ENCODE peak calls at places on chromosomes 5 and 9, in seven cellular contexts. V is uterus, Q is Peyer's patch, P is upper lobe of left lung, Y is vagina, G is tibial nerve, D is ovary. M is an unnamed sample.

GRCh38 chr9:20898885-20899554 is 132.4 kb downstream of the HACD4 start:
- DNase-seq in V (no peak), Q (no peak), P (no peak), Y (no peak), G (no peak), D (no peak), M (no peak)

GRCh38 chr5:95923918-95924559 is 37.6 kb downstream of the ELL2 start:
- DNase-seq in V (no peak), Q (no peak), P (no peak), Y (no peak), G (no peak), D (no peak), M (no peak)

GRCh38 chr5:170100051-170100943 is 5.4 kb upstream of the FOXI1 start:
- DNase-seq in V (peak), Q (peak), P (no peak), Y (no peak), G (peak), D (peak), M (peak)

GRCh38 chr9:93667627-93668026 is 91.2 kb downstream of the PHF2 start:
- DNase-seq in V (no peak), Q (peak), P (no peak), Y (no peak), G (no peak), D (no peak), M (peak)

GRCh38 chr5:83608122-83608521 is 112.5 kb downstream of the HAPLN1 start:
- DNase-seq in V (no peak), Q (no peak), P (no peak), Y (no peak), G (peak), D (no peak), M (no peak)

GRCh38 chr9:14380061-14380836 is 66.3 kb upstream of the NFIB start:
- DNase-seq in V (no peak), Q (no peak), P (no peak), Y (no peak), G (no peak), D (no peak), M (no peak)

GRCh38 chr9:124812401-124813016 is 35.6 kb downstream of the OLFML2A start:
- DNase-seq in V (peak), Q (peak), P (no peak), Y (no peak), G (peak), D (peak), M (no peak)

GRCh38 chr9:104914458-104914857 is 13.5 kb downstream of the ABCA1 start:
- DNase-seq in V (no peak), Q (no peak), P (no peak), Y (no peak), G (no peak), D (no peak), M (no peak)

GRCh38 chr5:174166231-174167079 is 120.9 kb downstream of the NSG2 start:
- DNase-seq in V (no peak), Q (no peak), P (no peak), Y (no peak), G (no peak), D (no peak), M (no peak)

GRCh38 chr5:96565843-96566242 is 96.3 kb upstream of the CAST start:
- DNase-seq in V (no peak), Q (no peak), P (no peak), Y (no peak), G (no peak), D (no peak), M (no peak)

GRCh38 chr5:62322484-62322883 is 16.5 kb downstream of the KIF2A start:
- DNase-seq in V (no peak), Q (no peak), P (no peak), Y (no peak), G (no peak), D (no peak), M (no peak)

GRCh38 chr9:126756876-126757415 is 47.9 kb upstream of the ZBTB43 start:
- DNase-seq in V (no peak), Q (no peak), P (no peak), Y (no peak), G (no peak), D (no peak), M (no peak)

GRCh38 chr5:16573401-16573800 is 43.4 kb downstream of the RETREG1 start:
- DNase-seq in V (no peak), Q (peak), P (no peak), Y (no peak), G (no peak), D (no peak), M (no peak)

GRCh38 chr9:94812343-94812742 is 85.8 kb downstream of the AOPEP start:
- DNase-seq in V (no peak), Q (no peak), P (no peak), Y (no peak), G (no peak), D (no peak), M (no peak)

GRCh38 chr5:85576666-85577065 is 1041.1 kb upstream of the COX7C start:
- DNase-seq in V (no peak), Q (no peak), P (no peak), Y (no peak), G (no peak), D (no peak), M (no peak)

GRCh38 chr9:129989362-129989708 is 53.7 kb downstream of the FNBP1 start:
- DNase-seq in V (no peak), Q (no peak), P (no peak), Y (no peak), G (no peak), D (no peak), M (no peak)

GRCh38 chr5:56815657-56816545 is 552 bp downstream of the MAP3K1 start:
- DNase-seq in V (peak), Q (peak), P (no peak), Y (no peak), G (no peak), D (peak), M (no peak)

GRCh38 chr5:150789943-150790611 is 11.5 kb downstream of the SMIM3 start:
- DNase-seq in V (peak), Q (peak), P (no peak), Y (no peak), G (peak), D (peak), M (no peak)

GRCh38 chr9:23554691-23555090 is 271.3 kb downstream of the ELAVL2 start:
- DNase-seq in V (no peak), Q (no peak), P (no peak), Y (no peak), G (no peak), D (no peak), M (no peak)

GRCh38 chr9:129584136-129584535 is 36.8 kb downstream of the C9orf50 start:
- DNase-seq in V (peak), Q (peak), P (no peak), Y (no peak), G (peak), D (peak), M (peak)

GRCh38 chr9:112719292-112719691 is 1.4 kb upstream of the INIP start:
- DNase-seq in V (no peak), Q (no peak), P (no peak), Y (no peak), G (no peak), D (no peak), M (no peak)

GRCh38 chr5:83552275-83552674 is 80.7 kb downstream of the VCAN start:
- DNase-seq in V (no peak), Q (no peak), P (no peak), Y (no peak), G (no peak), D (no peak), M (no peak)

GRCh38 chr9:13244190-13244589 is 35.3 kb downstream of the MPDZ start:
- DNase-seq in V (no peak), Q (no peak), P (no peak), Y (no peak), G (no peak), D (no peak), M (no peak)

GRCh38 chr5:41182666-41183065 is 30.7 kb downstream of the C6 start:
- DNase-seq in V (no peak), Q (no peak), P (no peak), Y (no peak), G (no peak), D (no peak), M (no peak)

GRCh38 chr9:81771606-81772005 is 82.3 kb upstream of the TLE1 start:
- DNase-seq in V (no peak), Q (no peak), P (no peak), Y (no peak), G (no peak), D (no peak), M (no peak)

GRCh38 chr9:90965911-90966290 is 164.3 kb downstream of the SYK start:
- DNase-seq in V (no peak), Q (no peak), P (no peak), Y (no peak), G (no peak), D (no peak), M (no peak)

GRCh38 chr9:84668204-84669007 is 1.1 kb upstream of the NTRK2 start:
- DNase-seq in V (no peak), Q (peak), P (peak), Y (no peak), G (peak), D (peak), M (peak)

GRCh38 chr5:160165137-160166068 is 46.2 kb upstream of the PWWP2A start:
- DNase-seq in V (peak), Q (peak), P (peak), Y (peak), G (peak), D (peak), M (peak)

GRCh38 chr5:66967102-66967501 is 229.5 kb downstream of the CD180 start:
- DNase-seq in V (no peak), Q (no peak), P (no peak), Y (no peak), G (no peak), D (no peak), M (no peak)

GRCh38 chr9:72454871-72455471 is 66.4 kb upstream of the TMC1 start:
- DNase-seq in V (no peak), Q (no peak), P (no peak), Y (no peak), G (no peak), D (no peak), M (no peak)
- H3K27ac ChIP-seq in V (no peak), Q (no peak), P (no peak), Y (no peak), G (peak), D (no peak), M (no peak)

GRCh38 chr5:36267905-36268304 is 26.2 kb upstream of the NADK2 start:
- DNase-seq in V (no peak), Q (no peak), P (no peak), Y (no peak), G (no peak), D (no peak), M (no peak)

GRCh38 chr5:36273809-36274526 is 27.7 kb downstream of the RANBP3L start:
- DNase-seq in V (no peak), Q (no peak), P (no peak), Y (no peak), G (no peak), D (no peak), M (no peak)

GRCh38 chr5:36270175-36270574 is 28.4 kb upstream of the NADK2 start:
- DNase-seq in V (no peak), Q (no peak), P (no peak), Y (no peak), G (no peak), D (no peak), M (no peak)

GRCh38 chr5:36269479-36269878 is 27.8 kb upstream of the NADK2 start:
- DNase-seq in V (no peak), Q (no peak), P (no peak), Y (no peak), G (no peak), D (no peak), M (no peak)

DNA sequence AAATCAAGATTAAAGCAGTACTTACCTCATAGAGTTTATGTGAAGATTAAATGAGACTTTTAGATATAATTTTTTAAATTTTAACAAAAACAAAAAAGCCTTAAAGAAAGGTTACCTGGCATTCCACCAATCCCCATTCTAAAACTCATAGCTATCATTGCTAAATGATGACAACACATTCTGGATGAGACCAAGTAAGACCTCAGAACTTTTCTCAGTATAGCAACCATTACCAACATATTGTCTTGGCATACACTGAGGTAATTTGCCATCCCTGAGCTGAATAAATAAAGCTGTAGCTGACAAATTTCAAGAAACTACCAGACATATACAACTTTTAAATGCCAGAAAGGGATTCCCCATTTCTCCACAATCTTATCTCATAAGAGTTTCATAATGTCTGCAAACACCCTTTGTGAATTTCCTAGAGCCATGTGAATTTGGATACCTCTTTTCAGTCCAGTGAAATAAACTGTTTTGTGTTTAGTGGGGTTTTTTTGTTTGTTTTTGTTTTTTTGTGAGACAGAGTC is 29.5 kb downstream of the RANBP3L start:
- DNase-seq in V (no peak), Q (no peak), P (no peak), Y (no peak), G (no peak), D (no peak), M (no peak)
- TF ChIP-seq POLR2A in V (no peak), Q (no peak), P (no peak), Y (no peak), G (no peak), D (no peak), M (no peak)

DNA sequence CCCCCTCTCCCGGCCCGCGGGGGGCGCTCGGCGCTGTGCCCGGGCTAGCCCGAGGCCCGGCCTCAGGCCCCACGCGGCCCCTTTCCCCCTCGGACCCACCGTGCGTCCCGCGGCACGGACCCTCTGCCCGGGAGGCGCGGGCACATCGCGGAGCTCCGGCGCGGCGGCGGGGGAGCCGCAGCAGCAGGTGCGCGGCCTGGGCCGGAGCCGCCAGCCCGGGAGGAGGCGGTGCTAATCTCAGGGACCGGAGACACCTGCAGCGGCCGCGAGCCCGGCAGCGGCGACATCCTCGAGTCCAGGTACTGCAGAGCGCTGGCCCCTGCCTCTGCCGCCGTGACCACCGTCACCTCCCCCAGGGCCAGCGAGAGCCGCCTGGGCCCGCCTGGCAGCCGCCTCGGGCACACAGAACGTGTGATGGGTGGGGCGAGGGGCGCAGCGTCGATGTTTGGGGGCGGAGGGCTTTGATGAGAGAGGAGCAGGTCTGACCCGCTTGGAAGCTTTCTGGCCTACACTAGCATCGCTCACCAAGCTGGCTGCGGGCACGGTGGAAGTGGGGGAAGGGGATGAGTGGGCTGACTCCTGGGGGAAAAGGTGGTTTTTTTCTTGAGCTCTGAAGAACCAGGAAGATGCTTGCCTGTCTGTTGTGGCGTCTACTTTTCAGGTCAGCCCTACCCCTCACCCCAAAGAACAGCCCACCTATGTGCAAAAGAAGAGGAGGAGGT is 524 bp downstream of the CYFIP2 start:
- DNase-seq in V (no peak), Q (peak), P (peak), Y (no peak), G (no peak), D (peak), M (no peak)
- TF ChIP-seq CTCF in V (no peak), Q (no peak), P (no peak), Y (no peak), G (no peak), D (no peak), M (no peak)

DNA sequence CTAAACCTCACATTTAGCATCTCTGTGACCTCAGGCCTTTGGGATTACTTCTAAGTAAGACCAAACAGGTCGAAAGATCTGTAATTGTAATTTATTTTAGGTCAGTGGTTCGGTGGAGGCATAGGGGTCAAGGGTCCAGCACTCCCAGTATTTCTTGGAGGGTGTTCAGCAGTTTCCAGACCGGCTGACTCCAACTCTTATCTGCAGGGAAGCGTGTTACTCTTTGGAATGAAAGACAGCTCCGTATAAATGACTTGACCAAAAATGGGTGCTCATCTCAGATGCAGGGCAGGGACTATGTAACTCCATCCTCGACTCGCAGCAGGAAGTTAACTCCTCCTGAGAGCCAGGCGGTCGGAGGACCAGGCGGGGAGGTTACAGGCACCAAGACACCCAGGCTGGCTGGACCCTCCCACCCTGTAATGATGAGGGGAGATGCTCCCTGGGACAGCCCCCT is 620 bp upstream of the VPS13A start:
- DNase-seq in V (no peak), Q (no peak), P (no peak), Y (peak), G (no peak), D (no peak), M (no peak)
- H3K27ac ChIP-seq in V (peak), Q (peak), P (peak), Y (peak), G (peak), D (peak), M (peak)

GRCh38 chr5:125059255-125060050 is 313.0 kb upstream of the ZNF608 start:
- DNase-seq in V (no peak), Q (no peak), P (no peak), Y (no peak), G (no peak), D (no peak), M (no peak)

GRCh38 chr5:125061726-125062125 is 315.3 kb upstream of the ZNF608 start:
- DNase-seq in V (no peak), Q (no peak), P (no peak), Y (no peak), G (no peak), D (no peak), M (no peak)

GRCh38 chr5:125056641-125057345 is 310.4 kb upstream of the ZNF608 start:
- DNase-seq in V (no peak), Q (no peak), P (no peak), Y (no peak), G (no peak), D (no peak), M (no peak)

GRCh38 chr5:125054106-125054505 is 307.7 kb upstream of the ZNF608 start:
- DNase-seq in V (no peak), Q (no peak), P (no peak), Y (no peak), G (no peak), D (no peak), M (no peak)

DNA sequence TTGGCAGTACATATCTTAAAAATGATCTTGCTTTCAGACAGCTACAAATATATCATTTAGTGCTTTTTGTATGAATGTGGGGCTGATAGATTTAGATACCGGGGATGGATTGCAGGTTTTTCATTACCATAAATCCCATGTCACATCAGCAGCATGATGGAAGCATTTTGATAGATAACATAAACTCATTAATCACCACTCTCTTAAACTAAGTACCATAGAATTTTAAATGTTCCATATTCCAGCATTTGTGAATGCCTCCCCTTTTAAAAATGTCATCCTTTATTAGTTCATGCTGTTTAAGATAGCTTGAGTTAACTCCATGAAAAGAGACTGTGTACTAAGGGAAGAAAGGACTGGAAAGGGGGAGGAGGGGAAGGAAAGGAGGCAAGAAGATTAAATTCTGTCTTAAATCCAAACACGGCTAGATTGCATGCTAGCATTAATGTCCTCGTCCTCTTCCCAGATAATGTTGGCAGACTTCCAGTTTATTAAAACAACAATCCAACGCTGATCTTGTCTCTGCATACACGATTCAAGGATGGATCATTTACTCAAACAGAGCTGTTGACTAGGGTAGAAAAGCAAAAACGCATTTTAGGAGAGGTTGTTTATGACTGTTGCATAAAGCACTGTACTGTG is 311.9 kb upstream of the ZNF608 start:
- DNase-seq in V (no peak), Q (no peak), P (no peak), Y (no peak), G (no peak), D (no peak), M (no peak)
- TF ChIP-seq POLR2A in V (no peak), Q (no peak), P (no peak), Y (no peak), G (no peak), D (no peak), M (no peak)

GRCh38 chr5:64594601-64595518 is 89.0 kb downstream of the RGS7BP start:
- DNase-seq in V (no peak), Q (no peak), P (no peak), Y (no peak), G (no peak), D (no peak), M (no peak)
- TF ChIP-seq CTCF in V (no peak), Q (no peak), P (peak), Y (no peak), G (no peak), D (no peak), M (no peak)

GRCh38 chr5:179777456-179777855 is 16.3 kb upstream of the LTC4S start:
- DNase-seq in V (no peak), Q (no peak), P (no peak), Y (no peak), G (no peak), D (no peak), M (no peak)
- H3K27ac ChIP-seq in V (no peak), Q (no peak), P (no peak), Y (no peak), G (no peak), D (no peak), M (no peak)